ENCODE peak calls at places on chromosomes 6 and 20, in ten cellular contexts. O, R, A, I, F, D, H, Y, P and E are unnamed samples.

GRCh38 chr6:154399097-154399496 is 42.5 kb upstream of the IPCEF1 start:
- DNase-seq in D (no peak), F (no peak), O (no peak), H (no peak), Y (no peak), P (no peak), R (peak), A (peak), I (no peak), E (no peak)

GRCh38 chr6:15887491-15888461 is 224.9 kb upstream of the DTNBP1 start:
- DNase-seq in R (no peak), H (no peak), O (no peak), I (no peak), Y (no peak), P (no peak), F (no peak), D (no peak), A (no peak), E (no peak)

GRCh38 chr6:3698021-3698420 is 53.5 kb downstream of the PXDC1 start:
- DNase-seq in D (no peak), F (no peak), P (no peak), H (no peak), R (no peak), Y (no peak), I (no peak), O (no peak), A (peak), E (no peak)

GRCh38 chr6:129936329-129937165 is 75.4 kb upstream of the TMEM244 start:
- DNase-seq in P (no peak), Y (peak), D (peak), I (peak), O (peak), F (peak), R (peak), H (peak), A (peak), E (peak)

GRCh38 chr20:34791289-34792020 is 34.0 kb downstream of the NCOA6 start:
- DNase-seq in D (no peak), H (peak), P (no peak), F (no peak), Y (peak), A (peak), R (peak), I (no peak), O (no peak), E (no peak)

GRCh38 chr6:131727467-131727866 is 16.6 kb upstream of the CTAGE9 start:
- DNase-seq in A (no peak), H (no peak), O (no peak), Y (no peak), F (no peak), R (no peak), P (no peak), I (no peak), D (no peak), E (no peak)

GRCh38 chr6:136181191-136181833 is 68.8 kb downstream of the MTFR2 start:
- DNase-seq in F (no peak), O (no peak), R (no peak), Y (no peak), I (no peak), D (no peak), H (no peak), A (no peak), P (no peak), E (no peak)

GRCh38 chr6:43627008-43627825 is 1.8 kb downstream of the GTPBP2 start:
- DNase-seq in Y (peak), R (peak), H (peak), I (no peak), P (no peak), O (peak), F (no peak), A (peak), D (peak), E (peak)

GRCh38 chr6:31901953-31902643 is at the start of gene ZBTB12:
- DNase-seq in H (peak), P (peak), F (peak), I (peak), D (peak), A (peak), Y (peak), O (peak), R (peak), E (peak)

GRCh38 chr6:116263353-116263752 is 9.5 kb upstream of the TSPYL4 start:
- DNase-seq in F (no peak), D (no peak), R (no peak), Y (no peak), H (no peak), A (no peak), P (no peak), O (no peak), I (no peak), E (no peak)

GRCh38 chr6:109186012-109186411 is 90.7 kb downstream of the CEP57L1 start:
- DNase-seq in O (no peak), R (no peak), F (no peak), D (no peak), H (no peak), A (no peak), P (no peak), I (no peak), Y (no peak), E (no peak)

GRCh38 chr20:62590301-62591121 is 51.8 kb upstream of the SLCO4A1 start:
- DNase-seq in O (no peak), Y (no peak), D (no peak), P (no peak), R (peak), F (no peak), I (no peak), H (no peak), A (peak), E (no peak)

GRCh38 chr6:39003072-39003471 is 45.5 kb upstream of the GLP1R start:
- DNase-seq in H (no peak), R (no peak), P (no peak), Y (no peak), D (peak), I (peak), O (no peak), F (peak), A (no peak), E (peak)

GRCh38 chr6:19303381-19303780 is 533.8 kb upstream of the ID4 start:
- DNase-seq in H (no peak), R (no peak), I (no peak), D (no peak), O (no peak), Y (no peak), A (no peak), P (no peak), F (no peak), E (no peak)

GRCh38 chr6:137202078-137202477 is 17.1 kb downstream of the IFNGR1 start:
- DNase-seq in P (no peak), A (no peak), R (no peak), I (no peak), F (peak), D (peak), Y (no peak), H (no peak), O (no peak), E (no peak)

GRCh38 chr6:75244063-75244575 is 518 bp upstream of the COX7A2 start:
- DNase-seq in R (no peak), H (no peak), A (peak), P (no peak), D (no peak), Y (peak), I (no peak), F (no peak), O (peak), E (no peak)

GRCh38 chr6:161101517-161101916 is 109.9 kb downstream of the MAP3K4 start:
- DNase-seq in F (peak), H (no peak), A (peak), R (peak), I (peak), P (no peak), O (no peak), D (peak), Y (peak), E (peak)

GRCh38 chr6:131602913-131603312 is 25.1 kb downstream of the MED23 start:
- DNase-seq in D (no peak), O (no peak), R (peak), Y (peak), P (no peak), I (no peak), A (peak), F (no peak), H (peak), E (no peak)

GRCh38 chr20:3328501-3328900 is 79.0 kb downstream of the DNAAF9 start:
- DNase-seq in D (no peak), Y (no peak), F (no peak), O (no peak), A (no peak), P (no peak), R (no peak), I (no peak), H (no peak), E (no peak)

GRCh38 chr6:41451039-41451438 is 95.1 kb upstream of the FOXP4 start:
- DNase-seq in F (peak), D (peak), I (peak), Y (peak), A (no peak), P (no peak), H (no peak), O (peak), R (peak), E (peak)

GRCh38 chr6:17022604-17023003 is 79.2 kb upstream of the STMND1 start:
- DNase-seq in O (no peak), Y (no peak), R (no peak), A (no peak), H (no peak), I (no peak), P (no peak), F (no peak), D (no peak), E (no peak)

GRCh38 chr6:166174031-166174430 is 6.4 kb upstream of the TBXT start:
- DNase-seq in F (no peak), O (no peak), P (no peak), R (no peak), D (no peak), Y (no peak), H (no peak), A (no peak), I (no peak), E (no peak)

GRCh38 chr20:26208296-26209091 is 511.8 kb upstream of the ZNF337 start:
- DNase-seq in Y (peak), O (no peak), D (peak), I (peak), R (peak), P (no peak), H (no peak), F (peak), A (no peak), E (peak)

GRCh38 chr6:148423601-148424270 is 81.1 kb downstream of the SASH1 start:
- DNase-seq in O (no peak), Y (no peak), I (no peak), D (no peak), H (no peak), P (no peak), R (peak), A (peak), F (no peak), E (no peak)

GRCh38 chr6:75422024-75422639 is 71.5 kb downstream of the FILIP1 start:
- DNase-seq in P (no peak), R (peak), A (peak), D (no peak), Y (no peak), F (no peak), I (no peak), O (no peak), H (no peak), E (no peak)

GRCh38 chr6:137522399-137522798 is 28.2 kb upstream of the OLIG3 start:
- DNase-seq in O (no peak), R (no peak), A (no peak), I (no peak), D (no peak), Y (no peak), P (no peak), F (no peak), H (no peak), E (no peak)

GRCh38 chr20:3470208-3470626 is 601 bp upstream of the ATRN start:
- DNase-seq in H (no peak), D (no peak), I (no peak), O (no peak), R (no peak), P (no peak), F (no peak), A (no peak), Y (no peak), E (no peak)

GRCh38 chr6:41059569-41059968 is 6.6 kb downstream of the APOBEC2 start:
- DNase-seq in I (no peak), Y (no peak), P (no peak), H (no peak), O (no peak), R (peak), D (no peak), F (no peak), A (peak), E (no peak)

GRCh38 chr6:166781331-166781730 is 154.3 kb upstream of the RPS6KA2 start:
- DNase-seq in R (no peak), D (no peak), Y (no peak), O (no peak), I (no peak), A (no peak), F (no peak), P (no peak), H (no peak), E (peak)

GRCh38 chr20:21437816-21438215 is 40.5 kb upstream of the NKX2-4 start:
- DNase-seq in R (no peak), I (no peak), O (no peak), H (no peak), Y (no peak), D (no peak), P (no peak), F (no peak), A (no peak), E (no peak)

GRCh38 chr20:21433329-21433890 is 36.1 kb upstream of the NKX2-4 start:
- DNase-seq in Y (peak), D (no peak), P (no peak), H (no peak), A (peak), R (peak), O (no peak), F (no peak), I (no peak), E (no peak)

GRCh38 chr20:21436186-21436585 is 38.9 kb upstream of the NKX2-4 start:
- DNase-seq in H (no peak), Y (no peak), I (no peak), A (peak), D (no peak), O (no peak), R (peak), F (no peak), P (no peak), E (no peak)

GRCh38 chr20:21437248-21437647 is 39.9 kb upstream of the NKX2-4 start:
- DNase-seq in F (no peak), A (no peak), H (no peak), R (no peak), D (no peak), I (no peak), P (no peak), Y (no peak), O (no peak), E (no peak)

DNA sequence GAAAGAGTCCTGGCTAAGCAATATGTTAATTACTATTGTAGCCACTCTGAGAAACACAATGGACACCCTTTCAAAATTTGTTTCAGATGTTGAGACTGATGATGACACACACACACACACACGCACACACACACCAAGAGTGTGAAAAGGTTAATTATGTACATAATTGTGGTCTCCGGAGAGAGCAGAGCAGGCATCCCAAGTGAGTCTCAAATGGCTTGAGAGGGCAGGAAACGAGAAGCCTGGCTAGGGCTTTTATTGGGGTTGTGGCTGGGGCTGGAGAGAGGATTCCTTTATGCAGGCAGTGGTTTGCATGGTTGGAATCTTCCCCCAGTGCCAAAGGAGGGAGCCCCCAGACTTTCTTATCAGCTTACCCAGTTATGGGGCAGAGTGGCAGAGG is 38.2 kb upstream of the NKX2-4 start:
- DNase-seq in P (no peak), I (peak), D (no peak), R (no peak), H (no peak), F (no peak), A (no peak), O (no peak), Y (no peak), E (no peak)
- TF ChIP-seq CTCF in P (no peak), I (no peak), D (no peak), R (no peak), H (no peak), F (no peak), A (no peak), O (no peak), Y (no peak), E (no peak)

DNA sequence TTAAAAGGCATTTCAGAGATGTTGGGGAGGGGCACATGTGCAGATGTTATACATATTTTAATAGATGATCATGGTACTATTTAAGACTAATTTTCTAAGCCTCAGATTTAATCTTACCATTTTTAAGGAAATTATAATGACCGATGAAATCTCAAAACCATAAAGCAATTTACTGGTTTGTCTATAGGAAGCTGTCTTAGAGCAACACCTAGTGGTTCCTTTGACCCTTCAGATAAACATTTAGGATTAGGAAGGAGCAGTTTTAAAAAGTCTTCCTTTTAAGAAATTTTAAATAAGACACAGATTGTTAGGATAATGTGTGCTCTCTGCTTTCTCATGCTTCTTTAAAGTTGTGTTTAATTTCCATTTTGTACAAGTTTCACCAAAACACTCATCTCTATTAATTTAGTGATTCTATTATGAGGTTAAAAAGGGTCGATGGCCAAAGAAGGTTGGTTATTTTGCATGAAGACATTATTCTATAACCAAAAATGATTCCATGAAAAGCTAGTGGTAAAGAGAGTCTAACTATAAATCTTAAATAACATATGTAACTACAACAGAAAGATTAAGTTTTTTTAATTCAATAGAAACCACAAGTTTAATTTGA is 376.4 kb downstream of the HACE1 start:
- DNase-seq in P (no peak), A (no peak), R (peak), Y (peak), F (no peak), D (peak), O (no peak), I (no peak), H (no peak), E (no peak)
- TF ChIP-seq CTCF in P (peak), A (no peak), R (no peak), Y (peak), F (peak), D (peak), O (no peak), I (no peak), H (no peak), E (no peak)

GRCh38 chr20:22472386-22472785 is 112.0 kb downstream of the FOXA2 start:
- DNase-seq in I (peak), F (no peak), D (no peak), O (no peak), A (no peak), H (no peak), P (no peak), Y (no peak), R (no peak), E (no peak)
- TF ChIP-seq CTCF in I (no peak), F (no peak), D (no peak), O (no peak), A (no peak), H (no peak), P (no peak), Y (no peak), R (no peak), E (no peak)

GRCh38 chr20:49853640-49854039 is 41.0 kb downstream of the SLC9A8 start:
- DNase-seq in A (peak), R (peak), I (peak), O (no peak), H (peak), F (peak), P (no peak), D (no peak), Y (peak), E (no peak)
- TF ChIP-seq CTCF in A (no peak), R (no peak), I (no peak), O (no peak), H (no peak), F (no peak), P (no peak), D (no peak), Y (no peak), E (no peak)

GRCh38 chr20:2140561-2140960 is 38.9 kb downstream of the STK35 start:
- DNase-seq in A (peak), Y (no peak), P (no peak), D (no peak), F (no peak), O (peak), H (no peak), I (no peak), R (peak), E (no peak)
- TF ChIP-seq CTCF in A (no peak), Y (no peak), P (no peak), D (no peak), F (no peak), O (no peak), H (no peak), I (no peak), R (no peak), E (no peak)

GRCh38 chr20:63774348-63774735 is 34.8 kb downstream of the SLC2A4RG start:
- DNase-seq in H (no peak), I (no peak), O (no peak), Y (no peak), R (peak), F (no peak), P (no peak), A (no peak), D (no peak), E (peak)
- TF ChIP-seq CTCF in H (no peak), I (no peak), O (no peak), Y (no peak), R (no peak), F (no peak), P (no peak), A (no peak), D (no peak), E (no peak)